ENCODE peak calls at places on chromosomes 13 and 19, in ten cellular contexts. U, W, N, A, X, V, Q, P, I and D are unnamed samples.

GRCh38 chr19:42202290-42202867 is 15.1 kb downstream of the DEDD2 start:
- DNase-seq in A (no peak), X (no peak), W (no peak), V (no peak), P (peak; percentile 40), I (no peak), N (no peak), U (no peak), Q (no peak), D (no peak)

GRCh38 chr13:71252191-71252704 is 614.8 kb downstream of the DACH1 start:
- DNase-seq in W (no peak), A (no peak), N (no peak), Q (no peak), V (no peak), P (no peak), U (no peak), X (no peak), I (no peak), D (no peak)

GRCh38 chr13:27708325-27708724 is 84.0 kb upstream of the GSX1 start:
- DNase-seq in N (no peak), W (no peak), A (no peak), I (no peak), Q (no peak), X (peak; percentile 11), P (no peak), U (no peak), V (no peak), D (no peak)

GRCh38 chr19:7395793-7396192 is 47.1 kb downstream of the ARHGEF18 start:
- DNase-seq in I (no peak), N (no peak), P (no peak), V (no peak), X (no peak), A (no peak), Q (no peak), U (no peak), W (no peak), D (no peak)

GRCh38 chr13:98780451-98780850 is 28.0 kb upstream of the SLC15A1 start:
- DNase-seq in Q (no peak), P (no peak), W (no peak), I (no peak), X (no peak), A (no peak), N (no peak), V (no peak), U (peak; percentile 39), D (no peak)

GRCh38 chr13:104937881-104938280 is 1597.6 kb downstream of the EFNB2 start:
- DNase-seq in Q (no peak), W (no peak), U (no peak), P (no peak), I (no peak), A (no peak), V (no peak), N (no peak), X (no peak), D (no peak)

GRCh38 chr13:25738342-25738771 is 313.5 kb downstream of the SHISA2 start:
- DNase-seq in Q (no peak), V (no peak), I (no peak), U (no peak), A (no peak), P (no peak), W (no peak), X (peak; percentile 49), N (no peak), D (peak; percentile 20)

GRCh38 chr19:39425744-39426143 is 10.0 kb downstream of the RPS16 start:
- DNase-seq in P (no peak), N (no peak), X (no peak), Q (no peak), I (no peak), A (no peak), W (no peak), V (no peak), U (no peak), D (no peak)

GRCh38 chr13:110872034-110872767 is 42.7 kb downstream of the ANKRD10 start:
- DNase-seq in Q (no peak), X (no peak), N (no peak), U (no peak), P (no peak), V (no peak), I (no peak), A (no peak), W (no peak), D (no peak)

GRCh38 chr13:29159871-29160270 is 339.7 kb downstream of the MTUS2 start:
- DNase-seq in Q (no peak), P (no peak), N (no peak), U (no peak), W (no peak), X (no peak), A (no peak), I (no peak), V (no peak), D (no peak)